ENCODE peak calls at places on chromosome 1, in seven cellular contexts. R is neuronal stem cell, F is H9, V is mesenchymal stem cell, Q is mesendoderm, I is IMR-90, W is trophoblast cell. M is an unnamed sample.
A peak's percentile ranks its signal among the peaks of the same experiment; 100 is the strongest.

GRCh38 chr1:15428815-15429435 is 9.3 kb upstream of the CTRC start:
- DNase-seq in R (no peak), F (no peak), V (no peak), Q (no peak), I (no peak), W (no peak), M (no peak)

GRCh38 chr1:242784074-242784473 is 259.6 kb upstream of the PLD5 start:
- DNase-seq in R (peak; percentile 14), F (no peak), V (no peak), Q (no peak), I (no peak), W (no peak), M (no peak)

GRCh38 chr1:118247593-118247992 is 62.6 kb upstream of the SPAG17 start:
- DNase-seq in R (no peak), F (peak; percentile 51), V (peak; percentile 3), Q (peak; percentile 65), I (peak; percentile 10), W (no peak), M (no peak)

GRCh38 chr1:39969048-39969447 is 14.1 kb downstream of the MFSD2A start:
- DNase-seq in R (no peak), F (no peak), V (no peak), Q (no peak), I (peak; percentile 38), W (no peak), M (no peak)

GRCh38 chr1:85553936-85554335 is 26.6 kb upstream of the CCN1 start:
- DNase-seq in R (no peak), F (no peak), V (peak; percentile 58), Q (no peak), I (no peak), W (no peak), M (no peak)

GRCh38 chr1:61334718-61335589 is 252.6 kb downstream of the NFIA start:
- DNase-seq in R (no peak), F (no peak), V (peak; percentile 19), Q (no peak), I (no peak), W (no peak), M (no peak)

GRCh38 chr1:1853593-1854257 is 37.2 kb downstream of the GNB1 start:
- DNase-seq in R (no peak), F (no peak), V (no peak), Q (no peak), I (no peak), W (no peak), M (no peak)

GRCh38 chr1:202638019-202638887 is 72.0 kb downstream of the SYT2 start:
- DNase-seq in R (no peak), F (no peak), V (no peak), Q (peak; percentile 63), I (no peak), W (no peak), M (no peak)

GRCh38 chr1:18965206-18966173 is 9.0 kb upstream of the IFFO2 start:
- DNase-seq in R (peak; percentile 59), F (peak; percentile 59), V (peak; percentile 88), Q (peak; percentile 99), I (peak; percentile 59), W (peak; percentile 92), M (no peak)

GRCh38 chr1:189616893-189617292 is 860.8 kb downstream of the BRINP3 start:
- DNase-seq in R (no peak), F (no peak), V (no peak), Q (peak; percentile 23), I (peak; percentile 37), W (peak; percentile 61), M (no peak)

GRCh38 chr1:59041878-59042277 is 255.0 kb upstream of the FGGY start:
- DNase-seq in R (no peak), F (no peak), V (peak; percentile 45), Q (no peak), I (peak; percentile 45), W (no peak), M (no peak)

GRCh38 chr1:205744403-205744802 is 5.6 kb downstream of the NUCKS1 start:
- DNase-seq in R (no peak), F (no peak), V (no peak), Q (no peak), I (no peak), W (no peak), M (no peak)

GRCh38 chr1:29323636-29324035 is 87.3 kb downstream of the PTPRU start:
- DNase-seq in R (no peak), F (no peak), V (no peak), Q (no peak), I (no peak), W (no peak), M (no peak)

GRCh38 chr1:220879090-220879508 is at the start of gene HLX:
- DNase-seq in R (no peak), F (peak; percentile 63), V (peak; percentile 98), Q (peak; percentile 91), I (peak; percentile 92), W (peak; percentile 56), M (peak; percentile 78)

GRCh38 chr1:42316292-42316691 is 18.7 kb downstream of the FOXJ3 start:
- DNase-seq in R (no peak), F (no peak), V (no peak), Q (peak; percentile 11), I (no peak), W (no peak), M (no peak)

GRCh38 chr1:118902299-118903270 is 85.6 kb downstream of the TBX15 start:
- DNase-seq in R (no peak), F (no peak), V (no peak), Q (no peak), I (no peak), W (no peak), M (no peak)

GRCh38 chr1:247548092-247548491 is 842 bp upstream of the GCSAML start:
- DNase-seq in R (no peak), F (no peak), V (no peak), Q (no peak), I (no peak), W (no peak), M (no peak)

GRCh38 chr1:30919025-30919881 is 10.7 kb upstream of the SDC3 start:
- DNase-seq in R (no peak), F (peak; percentile 21), V (peak; percentile 76), Q (peak; percentile 90), I (peak; percentile 81), W (no peak), M (peak; percentile 38)

GRCh38 chr1:206012086-206012859 is 9.1 kb upstream of the RAB7B start:
- DNase-seq in R (no peak), F (peak; percentile 65), V (no peak), Q (no peak), I (no peak), W (peak; percentile 34), M (no peak)

GRCh38 chr1:112263464-112263863 is 132.6 kb upstream of the CTTNBP2NL start:
- DNase-seq in R (no peak), F (no peak), V (peak; percentile 94), Q (no peak), I (peak; percentile 57), W (no peak), M (no peak)

GRCh38 chr1:210332233-210332632 is 3.5 kb downstream of the HHAT start:
- DNase-seq in R (no peak), F (no peak), V (no peak), Q (no peak), I (no peak), W (no peak), M (no peak)

GRCh38 chr1:160795951-160796383 is at the start of gene LY9:
- DNase-seq in R (no peak), F (no peak), V (no peak), Q (no peak), I (no peak), W (no peak), M (no peak)
- H4K8ac ChIP-seq in R (no peak within 1 kb of the TSS), F (no peak within 1 kb of the TSS), V (no peak within 1 kb of the TSS), Q (no peak within 1 kb of the TSS), I (no peak within 1 kb of the TSS), W (no peak within 1 kb of the TSS), M (no peak within 1 kb of the TSS)

GRCh38 chr1:184350573-184350972 is 36.3 kb upstream of the C1orf21 start:
- DNase-seq in R (no peak), F (no peak), V (no peak), Q (peak; percentile 90), I (no peak), W (no peak), M (no peak)
- H2BK5ac ChIP-seq in R (no peak overlapping the region), F (no peak overlapping the region), V (no peak overlapping the region), Q (no peak overlapping the region), I (no peak overlapping the region), W (no peak overlapping the region), M (no peak overlapping the region)

GRCh38 chr1:244450597-244451538 is 841 bp downstream of the ADSS2 start:
- DNase-seq in R (peak; percentile 32), F (peak; percentile 31), V (peak; percentile 77), Q (peak; percentile 40), I (peak; percentile 89), W (peak; percentile 27), M (no peak)

GRCh38 chr1:244448279-244449036 is 3.3 kb downstream of the ADSS2 start:
- DNase-seq in R (no peak), F (no peak), V (peak; percentile 14), Q (no peak), I (peak; percentile 69), W (no peak), M (no peak)

GRCh38 chr1:244451951-244452795 is 464 bp upstream of the ADSS2 start:
- DNase-seq in R (peak; percentile 99), F (peak; percentile 99), V (peak; percentile 99), Q (peak; percentile 100), I (peak; percentile 99), W (peak; percentile 100), M (peak; percentile 98)

GRCh38 chr1:244451539-244451950 is at the start of gene ADSS2:
- DNase-seq in R (no peak), F (no peak), V (no peak), Q (no peak), I (no peak), W (no peak), M (no peak)

GRCh38 chr1:244449936-244450508 is 1.7 kb downstream of the ADSS2 start:
- DNase-seq in R (no peak), F (no peak), V (no peak), Q (no peak), I (no peak), W (no peak), M (no peak)
- H4K8ac ChIP-seq in R (no peak overlapping the region), F (no peak overlapping the region), V (no peak overlapping the region), Q (no peak overlapping the region), I (no peak overlapping the region), W (no peak overlapping the region), M (no peak overlapping the region)

GRCh38 chr1:81808760-81809159 is 8.0 kb downstream of the ADGRL2 start:
- DNase-seq in R (no peak), F (no peak), V (peak; percentile 48), Q (peak; percentile 94), I (no peak), W (no peak), M (no peak)
- H2BK5ac ChIP-seq in R (no peak overlapping the region), F (no peak overlapping the region), V (no peak overlapping the region), Q (no peak overlapping the region), I (no peak overlapping the region), W (no peak overlapping the region), M (no peak overlapping the region)

GRCh38 chr1:109873278-109874175 is 37.1 kb upstream of the CSF1 start:
- DNase-seq in R (no peak), F (no peak), V (peak; percentile 53), Q (peak; percentile 61), I (peak; percentile 29), W (no peak), M (no peak)

GRCh38 chr1:109864960-109865611 is 45.6 kb upstream of the CSF1 start:
- DNase-seq in R (no peak), F (no peak), V (peak; percentile 33), Q (no peak), I (peak; percentile 42), W (no peak), M (no peak)

GRCh38 chr1:109866071-109866470 is 44.6 kb upstream of the CSF1 start:
- DNase-seq in R (no peak), F (no peak), V (no peak), Q (no peak), I (no peak), W (no peak), M (no peak)

GRCh38 chr1:109864063-109864822 is 46.4 kb upstream of the CSF1 start:
- DNase-seq in R (no peak), F (no peak), V (peak; percentile 78), Q (peak; percentile 57), I (peak; percentile 28), W (no peak), M (no peak)

GRCh38 chr1:109869141-109869540 is 41.5 kb upstream of the CSF1 start:
- DNase-seq in R (no peak), F (no peak), V (no peak), Q (no peak), I (no peak), W (no peak), M (no peak)
- H4K8ac ChIP-seq in R (no peak overlapping the region), F (no peak overlapping the region), V (no peak overlapping the region), Q (no peak overlapping the region), I (peak overlapping the region; percentile 10), W (no peak overlapping the region), M (no peak overlapping the region)

M was measured in H1.